ENCODE peak calls at places on chromosome 21, in ten cellular contexts. M is GM23248; G is sigmoid colon; V is CD8-positive, alpha-beta T cell; X is K562; J is adrenal gland; Q is PC-3; A is HCT116; U is uterus; W is gastrocnemius medialis. L is an unnamed sample. For H3K4me1 and H3K27me3, the result is how much of the 10 kb centered on the place peaks cover.

GRCh38 chr21:15732996-15733329 is 3.2 kb downstream of the USP25 start:
- DNase-seq in V (no peak), G (no peak), M (no peak), X (no peak), U (no peak), W (no peak), A (no peak), Q (no peak), J (no peak), L (no peak)

GRCh38 chr21:30044447-30045064 is 104.8 kb upstream of the GRIK1 start:
- DNase-seq in M (peak), V (no peak), U (no peak), X (peak), W (no peak), Q (peak), J (no peak), A (no peak), G (no peak), L (no peak)

GRCh38 chr21:15192243-15192642 is 127.4 kb upstream of the NRIP1 start:
- DNase-seq in J (no peak), X (no peak), Q (peak), A (no peak), V (no peak), G (no peak), W (peak), U (no peak), M (no peak), L (no peak)

GRCh38 chr21:8989883-8990325 is 1531.5 kb upstream of the TPTE start:
- DNase-seq in Q (peak), U (no peak), J (no peak), A (no peak), W (no peak), G (no peak), M (no peak), V (no peak), X (peak), L (no peak)

GRCh38 chr21:28636988-28637691 is 355.5 kb downstream of the LTN1 start:
- DNase-seq in J (no peak), V (no peak), G (no peak), U (no peak), A (no peak), M (peak), W (no peak), Q (peak), X (no peak), L (no peak)

GRCh38 chr21:31447477-31447876 is 103.4 kb upstream of the TIAM1 start:
- DNase-seq in V (no peak), U (peak), G (peak), A (no peak), M (peak), W (no peak), J (no peak), Q (no peak), X (no peak), L (no peak)

GRCh38 chr21:43866233-43866632 is 1.2 kb downstream of the AGPAT3 start:
- DNase-seq in Q (peak), G (peak), W (peak), J (peak), U (peak), X (peak), A (no peak), M (peak), V (no peak), L (peak)

GRCh38 chr21:43929217-43929971 is 64.4 kb downstream of the AGPAT3 start:
- DNase-seq in A (no peak), Q (no peak), M (no peak), U (no peak), W (peak), G (no peak), J (no peak), X (no peak), V (no peak), L (peak)

GRCh38 chr21:39182484-39183271 is 573 bp downstream of the PSMG1 start:
- DNase-seq in U (no peak), M (peak), V (peak), G (peak), X (peak), A (no peak), J (peak), W (no peak), Q (peak), L (no peak)

GRCh38 chr21:38212716-38213115 is 44.1 kb upstream of the KCNJ15 start:
- DNase-seq in M (no peak), W (no peak), V (no peak), U (no peak), G (no peak), X (no peak), Q (no peak), J (no peak), A (no peak), L (no peak)

GRCh38 chr21:16070207-16070651 is 340.4 kb downstream of the USP25 start:
- DNase-seq in Q (peak), W (no peak), A (no peak), J (no peak), X (no peak), V (no peak), M (peak), U (no peak), G (no peak), L (no peak)

GRCh38 chr21:16195476-16195875 is 465.7 kb downstream of the USP25 start:
- DNase-seq in V (no peak), Q (no peak), M (peak), A (no peak), G (no peak), X (no peak), J (no peak), W (no peak), U (no peak), L (no peak)

GRCh38 chr21:17257784-17258183 is 255.1 kb upstream of the CXADR start:
- DNase-seq in J (no peak), M (peak), U (no peak), Q (peak), V (no peak), G (no peak), X (no peak), W (no peak), A (no peak), L (no peak)

GRCh38 chr21:14096172-14096571 is 114.6 kb downstream of the LIPI start:
- DNase-seq in M (no peak), U (no peak), Q (no peak), X (no peak), G (peak), V (no peak), W (no peak), J (no peak), A (no peak), L (no peak)

GRCh38 chr21:25501996-25502665 is 105.2 kb downstream of the MRPL39 start:
- DNase-seq in X (no peak), Q (no peak), J (peak), W (no peak), A (no peak), U (no peak), M (no peak), V (no peak), G (no peak), L (no peak)

GRCh38 chr21:15224346-15225086 is 159.7 kb upstream of the NRIP1 start:
- DNase-seq in U (no peak), W (no peak), V (no peak), G (no peak), M (peak), A (peak), J (no peak), Q (peak), X (no peak), L (no peak)

GRCh38 chr21:35559128-35559831 is 501.0 kb downstream of the SETD4 start:
- DNase-seq in J (peak), V (no peak), M (peak), X (peak), W (no peak), A (no peak), G (no peak), U (no peak), Q (no peak), L (no peak)

GRCh38 chr21:15423676-15424445 is 305.9 kb upstream of the USP25 start:
- DNase-seq in J (no peak), V (no peak), W (no peak), A (no peak), X (no peak), M (no peak), U (no peak), Q (no peak), G (no peak), L (no peak)

GRCh38 chr21:27034796-27035195 is 67.9 kb upstream of the ADAMTS5 start:
- DNase-seq in M (no peak), J (no peak), V (no peak), X (no peak), W (no peak), U (no peak), Q (no peak), G (no peak), A (no peak), L (no peak)

GRCh38 chr21:46297311-46298082 is 11.4 kb downstream of the YBEY start:
- DNase-seq in Q (no peak), J (no peak), W (no peak), X (no peak), V (no peak), G (no peak), U (peak), M (peak), A (no peak), L (peak)

DNA sequence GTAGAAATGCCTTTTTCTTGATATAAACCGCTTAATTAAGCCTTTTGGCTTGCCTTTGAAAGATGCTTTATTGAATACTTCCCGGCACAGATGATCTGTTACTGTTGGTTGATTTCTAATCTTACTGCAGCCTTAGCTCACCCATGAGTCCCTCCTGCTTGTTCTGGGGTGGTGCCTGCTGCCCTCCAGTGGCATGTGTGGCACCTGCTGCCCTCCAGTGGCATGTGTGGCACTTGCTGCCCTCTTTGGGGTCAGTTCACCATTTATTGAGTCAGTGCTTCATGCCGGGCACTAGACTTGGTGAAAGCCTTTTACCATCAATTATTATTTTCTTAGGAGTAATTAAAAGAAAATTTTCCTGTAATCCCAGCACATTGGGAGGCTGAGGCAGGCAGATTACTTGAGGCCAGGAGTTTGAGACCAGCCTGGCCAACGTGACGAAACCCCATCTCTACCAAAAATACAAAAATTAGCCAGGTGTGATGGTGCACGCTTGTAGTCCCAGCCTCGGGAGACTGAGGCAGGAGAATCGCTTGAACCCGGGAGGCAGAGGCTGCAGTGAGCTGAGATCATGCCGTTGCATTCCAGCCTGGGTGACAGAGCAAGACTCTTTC is 54.3 kb downstream of the ADARB1 start:
- DNase-seq in A (peak), M (peak), V (peak), Q (peak), W (peak), G (peak), U (peak), J (peak), X (peak), L (peak)
- H3K4me3 ChIP-seq in A (no peak), M (peak), V (no peak), Q (peak), W (no peak), G (no peak), U (no peak), J (no peak), X (no peak), L (no peak)

GRCh38 chr21:34132202-34132601 is 58.8 kb downstream of the MRPS6 start:
- DNase-seq in X (no peak), V (no peak), M (no peak), Q (no peak), W (no peak), J (no peak), A (no peak), G (no peak), U (no peak), L (no peak)

GRCh38 chr21:34135330-34135729 is 62.0 kb downstream of the MRPS6 start:
- DNase-seq in J (no peak), M (no peak), Q (no peak), V (no peak), G (no peak), W (no peak), X (no peak), A (no peak), U (no peak), L (no peak)

GRCh38 chr21:34133392-34133791 is 60.0 kb downstream of the MRPS6 start:
- DNase-seq in X (no peak), J (no peak), U (no peak), W (no peak), A (no peak), M (no peak), Q (no peak), V (no peak), G (no peak), L (no peak)

GRCh38 chr21:34132905-34133304 is 59.5 kb downstream of the MRPS6 start:
- DNase-seq in A (no peak), W (no peak), G (no peak), X (no peak), Q (no peak), U (no peak), M (no peak), V (no peak), J (no peak), L (no peak)

GRCh38 chr21:34133802-34134201 is 60.4 kb downstream of the MRPS6 start:
- DNase-seq in J (no peak), A (no peak), V (no peak), M (no peak), U (no peak), W (no peak), X (no peak), G (no peak), Q (no peak), L (no peak)
- H3K4me1 ChIP-seq in J (under half), A (under half), V (half or more), M (under half), U (under half), W (under half), X (under half), G (half or more), Q (under half), L (half or more)

DNA sequence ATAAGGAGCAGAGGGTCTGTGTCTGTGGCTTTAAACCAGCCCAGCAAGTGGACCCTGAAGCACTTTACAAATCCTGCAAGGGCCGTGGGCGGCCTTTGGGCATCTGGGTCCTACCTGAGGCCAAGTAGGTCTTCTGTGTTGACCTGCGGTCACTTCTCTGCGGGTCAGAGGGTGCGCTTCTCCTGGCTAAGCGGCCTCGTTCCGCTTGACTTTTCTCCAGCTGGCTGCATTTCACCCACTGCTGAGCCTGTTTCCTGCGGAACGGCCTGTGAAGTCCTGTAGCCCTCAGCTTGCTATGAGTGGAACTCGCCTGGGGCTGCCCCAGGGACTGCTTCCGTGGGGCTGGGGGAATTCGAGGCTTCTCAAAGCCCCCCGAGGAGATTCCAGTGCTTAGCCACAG is 43.3 kb downstream of the SLC37A1 start:
- DNase-seq in G (peak), M (no peak), A (no peak), X (no peak), W (no peak), V (no peak), U (peak), Q (no peak), J (no peak), L (no peak)
- H3K27me3 ChIP-seq in G (under half), M (under half), A (under half), X (under half), W (under half), V (under half), U (under half), Q (under half), J (under half), L (under half)

GRCh38 chr21:18443085-18443484 is 39.5 kb upstream of the TMPRSS15 start:
- DNase-seq in X (no peak), V (no peak), J (no peak), W (no peak), A (no peak), U (no peak), G (no peak), M (no peak), Q (no peak), L (no peak)
- H3K4me3 ChIP-seq in X (no peak), V (no peak), J (no peak), W (no peak), A (no peak), U (no peak), G (no peak), M (no peak), Q (no peak), L (no peak)

GRCh38 chr21:36699026-36699545 is at the start of gene SIM2:
- DNase-seq in W (no peak), V (no peak), U (no peak), A (peak), J (no peak), M (peak), X (peak), Q (peak), G (no peak), L (no peak)
- H3K4me1 ChIP-seq in W (under half), V (under half), U (under half), A (under half), J (under half), M (under half), X (under half), Q (under half), G (half or more), L (under half)

GRCh38 chr21:36703626-36704280 is 4.8 kb downstream of the SIM2 start:
- DNase-seq in G (no peak), V (no peak), U (no peak), Q (no peak), M (no peak), J (no peak), W (no peak), X (no peak), A (no peak), L (no peak)
- H3K27me3 ChIP-seq in G (half or more), V (half or more), U (half or more), Q (under half), M (half or more), J (half or more), W (half or more), X (half or more), A (under half), L (half or more)